ENCODE peak calls at places on chromosomes 5 and 9, in five cellular contexts. C, U, F, I and J are unnamed samples.

GRCh38 chr9:78462616-78463015 is 165.7 kb downstream of the PSAT1 start:
- DNase-seq in I (peak), U (no peak), C (peak), F (no peak), J (no peak)

GRCh38 chr5:180807654-180808414 is 5.2 kb upstream of the MGAT1 start:
- DNase-seq in I (no peak), C (no peak), F (no peak), U (no peak), J (no peak)

GRCh38 chr9:88916875-88917274 is 74.4 kb upstream of the S1PR3 start:
- DNase-seq in C (no peak), I (no peak), F (no peak), U (no peak), J (no peak)

GRCh38 chr9:133760713-133761290 is 22.6 kb upstream of the SARDH start:
- DNase-seq in F (no peak), C (no peak), I (no peak), U (no peak), J (no peak)

GRCh38 chr5:141734501-141735231 is 52.6 kb upstream of the ARAP3 start:
- DNase-seq in I (peak), C (peak), F (peak), U (peak), J (peak)

GRCh38 chr5:96343094-96343493 is 90.0 kb downstream of the PCSK1 start:
- DNase-seq in U (no peak), C (no peak), I (no peak), F (no peak), J (no peak)

GRCh38 chr9:3464033-3464638 is 61.7 kb downstream of the RFX3 start:
- DNase-seq in C (no peak), F (no peak), I (no peak), U (no peak), J (no peak)

GRCh38 chr9:93244510-93245436 is 60.8 kb downstream of the WNK2 start:
- DNase-seq in U (peak), F (peak), C (no peak), I (no peak), J (no peak)

GRCh38 chr5:133552925-133553525 is 59.3 kb downstream of the FSTL4 start:
- DNase-seq in C (peak), F (peak), I (peak), U (peak), J (peak)

GRCh38 chr5:1011741-1012315 is 3.2 kb downstream of the NKD2 start:
- DNase-seq in C (no peak), F (no peak), U (no peak), I (no peak), J (no peak)

GRCh38 chr5:497871-498509 is 26.3 kb downstream of the SLC9A3 start:
- DNase-seq in F (no peak), I (no peak), C (no peak), U (peak), J (no peak)

GRCh38 chr5:129899454-129899853 is 4.8 kb upstream of the CHSY3 start:
- DNase-seq in C (no peak), U (no peak), F (no peak), I (peak), J (no peak)

GRCh38 chr9:99411068-99411467 is 189.0 kb downstream of the SEC61B start:
- DNase-seq in C (peak), I (peak), F (no peak), U (no peak), J (no peak)

GRCh38 chr5:160347453-160347852 is 23.0 kb downstream of the C1QTNF2 start:
- DNase-seq in I (no peak), U (no peak), F (no peak), C (no peak), J (no peak)

GRCh38 chr9:128057724-128058409 is 9.3 kb downstream of the NAIF1 start:
- DNase-seq in F (no peak), I (no peak), C (no peak), U (no peak), J (no peak)

GRCh38 chr5:169979871-169980270 is 424 bp downstream of the INSYN2B start:
- DNase-seq in C (no peak), F (no peak), U (no peak), I (no peak), J (no peak)

GRCh38 chr5:11269515-11269914 is 508.5 kb upstream of the DAP start:
- DNase-seq in I (no peak), U (no peak), F (no peak), C (no peak), J (no peak)

GRCh38 chr9:125949247-125949646 is 202.1 kb downstream of the PBX3 start:
- DNase-seq in I (peak), F (no peak), U (no peak), C (peak), J (no peak)

GRCh38 chr9:92715488-92716231 is 45.7 kb upstream of the IPPK start:
- DNase-seq in C (no peak), I (peak), F (no peak), U (no peak), J (peak)

GRCh38 chr9:116629700-116630099 is 57.4 kb upstream of the TRIM32 start:
- DNase-seq in I (no peak), C (no peak), U (no peak), F (no peak), J (no peak)

GRCh38 chr5:73265641-73266040 is 92.6 kb downstream of the TMEM174 start:
- DNase-seq in F (no peak), I (no peak), C (no peak), U (no peak), J (no peak)

GRCh38 chr5:137880313-137880712 is 8.9 kb upstream of the PKD2L2 start:
- DNase-seq in U (no peak), C (no peak), I (peak), F (no peak), J (no peak)

GRCh38 chr5:173768267-173768806 is 119.8 kb upstream of the CPEB4 start:
- DNase-seq in I (no peak), U (no peak), C (no peak), F (no peak), J (no peak)

GRCh38 chr9:91515074-91515687 is 91.5 kb upstream of the NFIL3 start:
- DNase-seq in I (peak), F (peak), U (peak), C (peak), J (peak)

GRCh38 chr5:14011089-14012004 is 66.9 kb upstream of the DNAH5 start:
- DNase-seq in U (peak), C (peak), I (peak), F (peak), J (peak)

GRCh38 chr9:129160712-129161533 is 17.1 kb downstream of the IER5L start:
- DNase-seq in I (no peak), C (no peak), U (no peak), F (no peak), J (no peak)

GRCh38 chr5:25028994-25029393 is 384.2 kb upstream of the CDH10 start:
- DNase-seq in F (no peak), U (no peak), C (no peak), I (no peak), J (no peak)

GRCh38 chr5:36820900-36821299 is 55.7 kb upstream of the NIPBL start:
- DNase-seq in U (no peak), I (no peak), C (no peak), F (no peak), J (no peak)

GRCh38 chr5:54889826-54890225 is 95.6 kb downstream of the ESM1 start:
- DNase-seq in U (no peak), I (peak), F (peak), C (peak), J (no peak)

GRCh38 chr5:42640835-42641234 is 115.8 kb upstream of the CCDC152 start:
- DNase-seq in C (no peak), F (no peak), U (no peak), I (peak), J (no peak)

GRCh38 chr5:7852542-7852941 is 1.6 kb upstream of the CFAP90 start:
- DNase-seq in C (no peak), F (no peak), U (no peak), I (no peak), J (no peak)

GRCh38 chr9:128232811-128233428 is 29.7 kb downstream of the DNM1 start:
- DNase-seq in U (no peak), I (no peak), C (no peak), F (no peak), J (no peak)

GRCh38 chr5:126543660-126544059 is 51.4 kb downstream of the ALDH7A1 start:
- DNase-seq in F (no peak), U (no peak), I (no peak), C (no peak), J (no peak)

GRCh38 chr5:206406-206805 is 11.5 kb downstream of the CCDC127 start:
- DNase-seq in F (no peak), U (no peak), I (no peak), C (no peak), J (peak)

GRCh38 chr9:38690574-38690973 is 29.4 kb downstream of the FAM240B start:
- DNase-seq in U (no peak), I (no peak), F (no peak), C (no peak), J (peak)

GRCh38 chr9:111179577-111179976 is 141.3 kb upstream of the LPAR1 start:
- DNase-seq in F (no peak), C (no peak), I (no peak), U (peak), J (no peak)

GRCh38 chr5:172802013-172802584 is 31.1 kb upstream of the DUSP1 start:
- DNase-seq in F (no peak), I (no peak), C (no peak), U (no peak), J (no peak)

GRCh38 chr9:36728651-36729520 is 156.2 kb downstream of the MELK start:
- DNase-seq in I (peak), F (peak), U (peak), C (peak), J (peak)

GRCh38 chr5:97231025-97231636 is 48.1 kb upstream of the RIOK2 start:
- DNase-seq in U (peak), F (peak), C (peak), I (peak), J (peak)

DNA sequence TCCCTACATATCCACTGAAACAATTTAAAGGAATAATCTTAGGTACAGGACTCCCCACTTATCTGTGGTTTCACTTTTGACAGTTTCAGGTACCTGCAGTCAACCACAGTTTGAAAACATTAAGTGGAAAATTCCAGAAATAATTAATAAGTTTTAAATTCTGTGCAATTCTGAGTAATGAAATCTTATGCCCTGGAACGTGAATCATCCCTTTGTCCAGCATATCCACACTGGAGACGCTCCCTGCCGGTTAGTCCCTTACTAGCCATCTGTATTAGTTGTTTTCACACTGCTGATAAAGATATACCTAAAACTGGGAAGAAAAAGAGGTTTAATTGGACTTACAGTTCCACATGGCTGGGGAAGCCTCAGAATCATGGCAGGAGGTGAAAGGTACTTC is 80.6 kb downstream of the NR3C1 start:
- DNase-seq in F (no peak), U (no peak), C (peak), I (no peak), J (no peak)
- TF ChIP-seq CTCF in F (no peak), U (no peak), C (peak), I (no peak), J (no peak)

DNA sequence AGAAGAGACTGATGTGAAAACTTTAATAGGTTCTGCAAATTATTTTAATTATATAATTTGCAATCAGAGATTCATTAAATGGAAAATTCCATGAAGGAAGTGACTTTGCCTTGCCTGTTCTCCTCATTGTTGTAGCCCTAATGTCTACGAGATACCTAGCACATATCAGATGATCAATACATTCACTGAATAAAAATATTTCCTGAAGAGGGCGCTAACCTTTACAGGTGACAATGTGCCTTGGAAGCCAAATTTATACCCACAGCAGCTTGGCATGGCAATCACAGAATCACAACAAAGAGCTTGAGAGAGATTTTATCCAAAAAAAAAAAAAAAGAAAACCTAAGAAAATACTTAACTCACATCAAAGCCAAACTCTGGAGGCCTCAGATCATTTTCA is 17.4 kb downstream of the HAUS6 start:
- DNase-seq in F (no peak), I (no peak), U (peak), C (no peak), J (peak)
- TF ChIP-seq CTCF in F (no peak), I (peak), U (peak), C (peak), J (peak)

GRCh38 chr5:161544350-161544765 is 2.2 kb downstream of the GABRB2 start:
- DNase-seq in C (peak), F (peak), I (peak), U (peak), J (peak)
- TF ChIP-seq CTCF in C (peak), F (peak), I (peak), U (peak), J (peak)

GRCh38 chr9:122125158-122125890 is 32.2 kb upstream of the TTLL11 start:
- DNase-seq in C (peak), F (peak), U (peak), I (peak), J (peak)

GRCh38 chr9:122127396-122127798 is 32.2 kb downstream of the NDUFA8 start:
- DNase-seq in C (no peak), I (no peak), U (no peak), F (no peak), J (no peak)

GRCh38 chr9:122128007-122128406 is 31.6 kb downstream of the NDUFA8 start:
- DNase-seq in U (no peak), I (no peak), F (no peak), C (no peak), J (no peak)

GRCh38 chr9:122125891-122126331 is 32.8 kb upstream of the TTLL11 start:
- DNase-seq in U (no peak), C (peak), F (peak), I (peak), J (no peak)

DNA sequence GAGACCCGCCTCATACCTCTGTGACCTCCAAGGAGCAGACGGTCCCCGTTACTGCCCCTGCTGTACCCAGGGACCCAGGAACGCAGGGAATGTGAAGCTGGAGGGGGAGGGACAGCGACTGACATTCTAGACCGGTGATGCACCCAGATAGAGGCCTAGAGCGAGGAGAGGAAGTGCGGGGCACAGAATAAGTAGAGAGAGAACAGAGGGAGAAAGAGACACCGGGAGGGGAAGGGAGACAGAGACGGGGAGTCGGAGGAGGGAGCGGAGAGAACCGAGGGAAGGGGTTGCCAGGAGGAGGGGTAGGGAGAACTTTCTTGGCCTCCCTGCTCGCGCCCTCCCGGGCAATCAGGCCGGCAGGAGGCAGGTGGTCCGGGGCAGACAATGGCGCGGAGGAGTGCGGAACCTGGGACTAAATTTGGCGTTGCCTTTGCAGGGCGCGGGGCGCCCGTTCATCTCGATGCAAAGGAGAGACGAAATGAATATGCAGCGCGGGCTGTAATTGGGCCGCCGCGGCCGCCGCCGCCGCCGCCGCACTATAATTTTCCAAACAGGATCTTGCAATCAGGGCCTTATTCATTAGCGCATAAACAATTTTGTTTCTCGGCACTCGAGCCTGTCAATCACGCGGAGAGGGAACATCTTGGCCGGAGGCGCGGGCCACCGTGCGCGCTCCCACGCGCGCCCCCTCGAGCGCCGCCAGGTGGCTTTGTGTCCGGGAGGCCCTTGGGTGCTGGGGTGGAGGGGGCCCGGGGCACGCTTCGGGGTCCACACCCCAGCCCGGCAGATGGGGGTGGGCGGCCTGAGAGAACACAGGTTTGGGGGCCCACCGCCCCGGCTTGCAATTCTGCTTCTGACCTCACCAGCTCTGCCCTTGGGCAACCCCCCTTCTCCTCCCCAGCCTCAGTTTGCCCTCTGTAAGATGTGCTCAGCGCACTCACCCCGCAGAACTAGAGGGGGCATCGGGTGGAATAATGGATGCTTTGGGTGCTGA is 32.9 kb downstream of the NDUFA8 start:
- DNase-seq in U (no peak), I (no peak), C (peak), F (no peak), J (no peak)
- TF ChIP-seq CTCF in U (no peak), I (no peak), C (peak), F (no peak), J (no peak)

DNA sequence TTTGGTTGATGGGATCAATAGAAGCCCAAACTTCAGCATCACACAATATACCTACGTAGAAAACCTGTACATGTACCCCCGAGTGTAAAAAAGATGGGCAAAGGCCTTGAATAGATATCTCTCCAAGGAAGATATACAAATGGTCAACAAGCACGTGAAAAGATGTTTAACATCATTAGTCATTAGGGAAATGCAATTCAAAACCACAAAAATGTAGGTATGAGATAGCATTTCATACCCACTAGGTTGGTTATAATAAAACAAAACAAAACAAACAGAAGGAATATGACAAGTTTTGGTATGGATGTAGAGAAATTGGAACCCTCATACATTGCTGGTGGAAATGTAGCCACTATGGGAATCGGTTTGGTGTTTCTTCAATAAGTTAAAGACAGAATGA is 33.1 kb upstream of the PPARGC1B start:
- DNase-seq in U (no peak), I (peak), C (peak), F (no peak), J (no peak)
- TF ChIP-seq CTCF in U (no peak), I (no peak), C (no peak), F (no peak), J (no peak)